ENCODE peak calls at places on chromosomes 5 and 9, in five cellular contexts. M is tibial nerve; R is CD8-positive, alpha-beta T cell; U is fibroblast of mammary gland; W is dorsolateral prefrontal cortex. J is an unnamed sample.

GRCh38 chr5:95798048-95798447 is 24.5 kb downstream of the GLRX start:
- DNase-seq in M (no peak), R (no peak), U (no peak), W (no peak), J (no peak)

GRCh38 chr5:135039526-135040296 is 5.7 kb upstream of the PITX1 start:
- DNase-seq in M (no peak), R (no peak), U (no peak), W (no peak), J (no peak)

GRCh38 chr9:7782390-7783120 is 17.0 kb downstream of the DMAC1 start:
- DNase-seq in M (no peak), R (no peak), U (no peak), W (no peak), J (no peak)

GRCh38 chr9:134416385-134417022 is 90.2 kb downstream of the RXRA start:
- DNase-seq in M (no peak), R (no peak), U (no peak), W (no peak), J (no peak)

GRCh38 chr5:138110266-138110963 is 26.6 kb downstream of the WNT8A start:
- DNase-seq in M (no peak), R (no peak), U (no peak), W (no peak), J (no peak)

GRCh38 chr5:139458580-139459407 is 3.7 kb downstream of the ECSCR start:
- DNase-seq in M (no peak), R (peak; percentile 70), U (peak; percentile 84), W (no peak), J (no peak)

GRCh38 chr5:111486055-111486454 is 26.3 kb downstream of the STARD4 start:
- DNase-seq in M (no peak), R (no peak), U (no peak), W (no peak), J (no peak)

GRCh38 chr5:176529824-176530195 is 7.4 kb downstream of the RNF44 start:
- DNase-seq in M (no peak), R (peak; percentile 72), U (no peak), W (no peak), J (no peak)

GRCh38 chr9:112170235-112170634 is 4.9 kb downstream of the SUSD1 start:
- DNase-seq in M (no peak), R (no peak), U (no peak), W (no peak), J (no peak)

GRCh38 chr5:60261732-60262131 is 368.2 kb upstream of the PDE4D start:
- DNase-seq in M (no peak), R (no peak), U (no peak), W (no peak), J (no peak)

GRCh38 chr9:85212209-85212608 is 529.5 kb downstream of the AGTPBP1 start:
- DNase-seq in M (no peak), R (no peak), U (peak; percentile 55), W (no peak), J (no peak)

GRCh38 chr5:91379602-91380490 is 3.3 kb downstream of the ARRDC3 start:
- DNase-seq in M (peak; percentile 88), R (peak; percentile 94), U (peak; percentile 86), W (peak; percentile 92), J (peak; percentile 85)

GRCh38 chr9:119227422-119227821 is 141.8 kb downstream of the BRINP1 start:
- DNase-seq in M (no peak), R (no peak), U (no peak), W (no peak), J (no peak)

GRCh38 chr9:119221281-119221680 is 148.0 kb downstream of the BRINP1 start:
- DNase-seq in M (no peak), R (no peak), U (peak; percentile 2), W (no peak), J (no peak)

GRCh38 chr9:119224431-119224830 is 144.8 kb downstream of the BRINP1 start:
- DNase-seq in M (no peak), R (no peak), U (no peak), W (no peak), J (no peak)
- TF ChIP-seq CTCF in M (no peak), R (no peak), U (no peak), W (no peak), J (no peak)

GRCh38 chr5:143208781-143209510 is 194.5 kb downstream of the NR3C1 start:
- DNase-seq in M (no peak), R (no peak), U (no peak), W (no peak), J (no peak)
- TF ChIP-seq CTCF in M (no peak), R (no peak), U (peak; percentile 24), W (no peak), J (peak; percentile 29)

GRCh38 chr9:130847306-130848217 is 12.5 kb downstream of the ABL1 start:
- DNase-seq in M (peak; percentile 84), R (no peak), U (peak; percentile 100), W (no peak), J (no peak)
- TF ChIP-seq CTCF in M (peak; percentile 9), R (no peak), U (peak; percentile 27), W (no peak), J (no peak)

GRCh38 chr9:127765418-127765817 is 13.0 kb downstream of the SH2D3C start:
- DNase-seq in M (no peak), R (no peak), U (no peak), W (no peak), J (no peak)

GRCh38 chr9:127761061-127761460 is 17.4 kb downstream of the SH2D3C start:
- DNase-seq in M (no peak), R (no peak), U (no peak), W (no peak), J (no peak)

GRCh38 chr9:127762111-127762676 is 16.3 kb downstream of the SH2D3C start:
- DNase-seq in M (no peak), R (no peak), U (no peak), W (no peak), J (no peak)

GRCh38 chr9:127761491-127761904 is 17.0 kb downstream of the SH2D3C start:
- DNase-seq in M (no peak), R (no peak), U (no peak), W (no peak), J (no peak)

GRCh38 chr9:127763918-127764384 is 14.5 kb downstream of the SH2D3C start:
- DNase-seq in M (no peak), R (peak; percentile 40), U (peak; percentile 23), W (no peak), J (no peak)
- TF ChIP-seq CTCF in M (peak; percentile 43), R (peak; percentile 28), U (peak; percentile 30), W (peak; percentile 36), J (peak; percentile 25)

DNA sequence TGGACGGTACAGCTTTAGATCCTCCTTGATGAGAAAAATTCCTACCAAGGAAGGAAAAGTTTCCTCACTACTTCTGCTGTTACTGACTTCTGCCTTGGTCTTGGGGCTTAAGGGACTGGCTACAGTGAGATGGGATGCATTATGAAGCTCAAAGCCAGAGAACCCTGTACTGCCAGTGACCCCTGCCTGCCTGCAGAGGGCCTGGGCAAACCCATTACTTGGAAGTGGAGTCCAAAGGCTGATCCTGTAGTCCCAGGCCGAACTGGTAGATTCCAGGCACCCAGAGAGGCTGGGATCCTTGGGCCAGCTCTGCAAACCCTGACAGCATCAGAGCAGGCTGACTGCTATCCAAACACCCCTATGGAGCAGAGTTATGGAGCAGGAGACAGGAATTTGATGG is 25.7 kb upstream of the NR5A1 start:
- DNase-seq in M (no peak), R (no peak), U (no peak), W (no peak), J (no peak)
- TF ChIP-seq CTCF in M (no peak), R (no peak), U (no peak), W (no peak), J (no peak)

GRCh38 chr9:892123-892522 is 50.6 kb downstream of the DMRT1 start:
- DNase-seq in M (no peak), R (no peak), U (no peak), W (no peak), J (no peak)
- TF ChIP-seq CTCF in M (no peak), R (no peak), U (no peak), W (no peak), J (no peak)

DNA sequence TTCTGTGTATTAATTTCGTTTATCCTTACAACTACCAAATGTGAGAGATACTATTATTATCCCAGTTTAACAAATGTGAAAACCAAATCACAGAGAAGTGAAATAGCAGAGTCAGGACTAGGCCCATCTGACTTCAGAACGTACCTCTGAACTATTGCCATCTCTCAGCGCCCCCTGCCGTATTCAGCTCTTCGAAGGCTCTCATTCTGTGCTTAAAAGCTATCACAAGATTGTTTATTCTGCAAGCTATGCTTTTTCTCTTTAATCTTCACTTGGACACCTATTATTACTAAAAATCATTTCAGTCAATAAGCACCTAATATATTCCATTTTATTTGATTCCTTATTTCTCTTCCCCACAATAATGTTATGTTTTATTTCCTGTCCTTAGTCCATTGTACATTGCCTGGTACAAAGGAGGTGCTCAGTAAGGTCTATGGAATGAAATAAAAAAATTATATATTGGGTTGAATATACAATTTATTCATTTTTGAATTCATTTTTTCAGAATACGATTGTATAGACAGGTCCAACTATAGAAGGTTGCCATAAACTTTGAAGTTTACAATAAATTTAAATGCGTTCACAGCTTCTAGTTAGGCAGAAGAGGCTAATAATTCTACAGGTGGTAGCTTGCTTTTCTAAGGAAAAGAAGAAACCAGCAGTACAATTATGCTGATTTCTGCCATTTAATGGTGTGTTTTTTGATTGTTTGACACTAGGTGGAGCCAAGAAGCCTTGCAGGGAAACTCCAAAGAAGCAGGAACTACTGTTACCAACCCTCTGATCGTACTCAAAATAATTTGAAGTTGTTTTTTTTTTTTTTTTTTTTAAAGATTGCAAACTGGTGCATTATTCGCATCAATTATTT is 202.2 kb upstream of the DMRTA1 start:
- DNase-seq in M (no peak), R (no peak), U (peak; percentile 65), W (no peak), J (peak; percentile 19)
- TF ChIP-seq CTCF in M (no peak), R (peak; percentile 40), U (peak; percentile 71), W (peak; percentile 57), J (peak; percentile 60)

J was measured in neural crest cell.